ENCODE peak calls at places on chromosomes 4 and X, in eight cellular contexts. W is endothelial cell of umbilical vein; K is GM12865; Z is AG04450; T is MCF 10A; F is dorsolateral prefrontal cortex; H is hepatocyte; U is CD8-positive, alpha-beta T cell. Y is an unnamed sample.

GRCh38 chr4:112982677-112983076 is 66.8 kb upstream of the ANK2 start:
- DNase-seq in W (no peak), K (no peak), Z (no peak), T (no peak), F (no peak), H (no peak), U (no peak), Y (no peak)

GRCh38 chr4:47551682-47552081 is 66.6 kb downstream of the ATP10D start:
- DNase-seq in W (no peak), K (no peak), Z (no peak), T (no peak), F (no peak), H (no peak), U (no peak), Y (no peak)

GRCh38 chr4:128163177-128164117 is 102.3 kb downstream of the LARP1B start:
- DNase-seq in W (peak), K (no peak), Z (peak), T (peak), F (no peak), H (peak), U (no peak), Y (no peak)

GRCh38 chr4:123361195-123361861 is 35.3 kb upstream of the SPRY1 start:
- DNase-seq in W (peak), K (no peak), Z (peak), T (peak), F (peak), H (peak), U (no peak), Y (no peak)

GRCh38 chr4:15895517-15895916 is 43.0 kb downstream of the FGFBP1 start:
- DNase-seq in W (no peak), K (no peak), Z (no peak), T (no peak), F (no peak), H (no peak), U (no peak), Y (no peak)

GRCh38 chr4:183905593-183906485 is 732 bp downstream of the STOX2 start:
- DNase-seq in W (peak), K (no peak), Z (no peak), T (no peak), F (peak), H (peak), U (no peak), Y (no peak)

GRCh38 chr4:87975466-87975865 is at the start of gene SPP1:
- DNase-seq in W (no peak), K (peak), Z (no peak), T (peak), F (peak), H (peak), U (no peak), Y (no peak)

GRCh38 chrX:16113978-16114554 is 9.3 kb upstream of the GRPR start:
- DNase-seq in W (no peak), K (no peak), Z (no peak), T (no peak), F (no peak), H (no peak), U (no peak), Y (no peak)

GRCh38 chr4:168832746-168833575 is 177.1 kb downstream of the CBR4 start:
- DNase-seq in W (peak), K (no peak), Z (no peak), T (peak), F (peak), H (peak), U (no peak), Y (no peak)

GRCh38 chrX:455673-456072 is 69.0 kb upstream of the PPP2R3B start:
- DNase-seq in W (no peak), K (no peak), Z (no peak), T (no peak), F (no peak), H (no peak), U (no peak), Y (no peak)

GRCh38 chr4:120672558-120673147 is 249.9 kb downstream of the PRDM5 start:
- DNase-seq in W (no peak), K (no peak), Z (no peak), T (no peak), F (no peak), H (no peak), U (no peak), Y (no peak)

GRCh38 chr4:109465065-109465464 is 31.4 kb downstream of the SEC24B start:
- DNase-seq in W (no peak), K (no peak), Z (no peak), T (peak), F (peak), H (no peak), U (no peak), Y (no peak)

GRCh38 chr4:83112239-83112638 is 2.3 kb downstream of the PLAC8 start:
- DNase-seq in W (no peak), K (peak), Z (no peak), T (no peak), F (no peak), H (no peak), U (no peak), Y (no peak)

GRCh38 chrX:18210470-18210869 is 10.2 kb downstream of the BEND2 start:
- DNase-seq in W (no peak), K (no peak), Z (no peak), T (no peak), F (no peak), H (no peak), U (no peak), Y (no peak)

GRCh38 chrX:7318246-7318645 is 170.3 kb upstream of the PUDP start:
- DNase-seq in W (no peak), K (no peak), Z (no peak), T (peak), F (no peak), H (no peak), U (no peak), Y (no peak)

GRCh38 chr4:105092356-105092755 is 54.3 kb upstream of the TET2 start:
- DNase-seq in W (peak), K (no peak), Z (peak), T (peak), F (no peak), H (peak), U (no peak), Y (no peak)

GRCh38 chr4:92235741-92236140 is 68.0 kb upstream of the GRID2 start:
- DNase-seq in W (no peak), K (no peak), Z (no peak), T (no peak), F (no peak), H (no peak), U (no peak), Y (no peak)

GRCh38 chrX:10017866-10018265 is 50.7 kb downstream of the CLDN34 start:
- DNase-seq in W (peak), K (no peak), Z (no peak), T (peak), F (no peak), H (peak), U (no peak), Y (no peak)

GRCh38 chrX:154354516-154354915 is 19.9 kb downstream of the FLNA start:
- DNase-seq in W (no peak), K (no peak), Z (no peak), T (no peak), F (no peak), H (no peak), U (no peak), Y (no peak)

GRCh38 chrX:103754401-103754800 is 22.2 kb upstream of the PLP1 start:
- DNase-seq in W (no peak), K (no peak), Z (no peak), T (no peak), F (no peak), H (no peak), U (no peak), Y (no peak)

GRCh38 chr4:123953556-123953955 is 557.0 kb downstream of the SPRY1 start:
- DNase-seq in W (no peak), K (no peak), Z (no peak), T (no peak), F (no peak), H (no peak), U (no peak), Y (no peak)

GRCh38 chrX:84216406-84216805 is 28.4 kb upstream of the RPS6KA6 start:
- DNase-seq in W (no peak), K (no peak), Z (no peak), T (no peak), F (no peak), H (no peak), U (no peak), Y (no peak)

GRCh38 chrX:85084770-85085393 is 81.2 kb downstream of the APOOL start:
- DNase-seq in W (peak), K (peak), Z (peak), T (peak), F (peak), H (peak), U (no peak), Y (no peak)

GRCh38 chrX:140572724-140573123 is 67.9 kb upstream of the SOX3 start:
- DNase-seq in W (no peak), K (peak), Z (no peak), T (peak), F (peak), H (peak), U (no peak), Y (no peak)

GRCh38 chr4:52646726-52647125 is 12.4 kb downstream of the USP46 start:
- DNase-seq in W (no peak), K (no peak), Z (no peak), T (no peak), F (no peak), H (no peak), U (no peak), Y (no peak)

GRCh38 chr4:52643190-52643589 is 15.9 kb downstream of the USP46 start:
- DNase-seq in W (no peak), K (no peak), Z (no peak), T (no peak), F (no peak), H (no peak), U (no peak), Y (no peak)

GRCh38 chr4:52643846-52644245 is 15.3 kb downstream of the USP46 start:
- DNase-seq in W (peak), K (peak), Z (peak), T (peak), F (peak), H (peak), U (no peak), Y (no peak)

GRCh38 chr4:52646096-52646495 is 13.0 kb downstream of the USP46 start:
- DNase-seq in W (no peak), K (no peak), Z (no peak), T (no peak), F (no peak), H (no peak), U (no peak), Y (no peak)

DNA sequence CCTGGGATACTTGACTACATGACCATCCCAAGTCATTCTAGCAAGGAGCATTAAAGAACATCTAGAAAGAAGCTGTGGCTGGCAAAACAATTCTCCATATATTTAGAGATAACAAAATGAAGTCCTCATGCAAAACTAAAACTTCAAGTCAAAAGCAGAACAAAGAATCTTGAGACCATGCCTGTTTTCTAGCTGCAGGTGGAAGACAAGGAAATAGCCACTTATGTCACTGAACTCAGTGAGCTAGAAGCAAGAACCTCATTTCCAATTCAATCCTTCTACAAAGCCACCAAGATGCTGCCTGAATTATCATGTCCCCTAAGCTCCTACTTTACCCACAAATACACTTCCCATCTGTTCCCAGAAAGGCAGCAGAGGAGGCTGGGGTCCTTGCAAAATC is 13.8 kb downstream of the USP46 start:
- DNase-seq in W (no peak), K (peak), Z (no peak), T (no peak), F (no peak), H (no peak), U (no peak), Y (no peak)
- TF ChIP-seq CTCF in W (no peak), K (no peak), Z (no peak), T (no peak), F (no peak), H (no peak), U (no peak), Y (no peak)

GRCh38 chr4:93786149-93786548 is 42.4 kb upstream of the ATOH1 start:
- DNase-seq in W (no peak), K (no peak), Z (no peak), T (no peak), F (no peak), H (no peak), U (no peak), Y (no peak)

GRCh38 chr4:93791570-93792195 is 36.9 kb upstream of the ATOH1 start:
- DNase-seq in W (peak), K (peak), Z (peak), T (peak), F (peak), H (peak), U (no peak), Y (peak)

DNA sequence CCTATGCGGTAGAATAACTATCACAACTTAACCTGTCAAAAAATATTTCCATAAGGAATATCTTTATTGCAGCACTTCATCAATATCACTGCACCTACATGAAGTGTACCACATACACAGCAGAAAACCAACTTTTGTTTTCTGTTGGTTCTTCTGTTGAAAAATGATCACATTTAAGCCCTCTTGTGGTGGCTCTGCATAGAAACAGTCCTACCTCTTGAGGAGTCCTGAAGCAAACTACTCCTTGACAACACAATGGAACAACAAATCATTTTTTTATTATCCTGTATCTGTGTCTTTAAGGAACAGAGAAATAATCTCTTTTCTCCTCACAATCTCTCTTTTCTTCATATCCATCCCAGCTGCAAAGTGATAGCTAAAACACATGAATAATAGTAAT is 39.8 kb upstream of the ATOH1 start:
- DNase-seq in W (peak), K (peak), Z (no peak), T (peak), F (no peak), H (peak), U (no peak), Y (no peak)
- TF ChIP-seq CTCF in W (peak), K (peak), Z (peak), T (peak), F (peak), H (peak), U (no peak), Y (no peak)

DNA sequence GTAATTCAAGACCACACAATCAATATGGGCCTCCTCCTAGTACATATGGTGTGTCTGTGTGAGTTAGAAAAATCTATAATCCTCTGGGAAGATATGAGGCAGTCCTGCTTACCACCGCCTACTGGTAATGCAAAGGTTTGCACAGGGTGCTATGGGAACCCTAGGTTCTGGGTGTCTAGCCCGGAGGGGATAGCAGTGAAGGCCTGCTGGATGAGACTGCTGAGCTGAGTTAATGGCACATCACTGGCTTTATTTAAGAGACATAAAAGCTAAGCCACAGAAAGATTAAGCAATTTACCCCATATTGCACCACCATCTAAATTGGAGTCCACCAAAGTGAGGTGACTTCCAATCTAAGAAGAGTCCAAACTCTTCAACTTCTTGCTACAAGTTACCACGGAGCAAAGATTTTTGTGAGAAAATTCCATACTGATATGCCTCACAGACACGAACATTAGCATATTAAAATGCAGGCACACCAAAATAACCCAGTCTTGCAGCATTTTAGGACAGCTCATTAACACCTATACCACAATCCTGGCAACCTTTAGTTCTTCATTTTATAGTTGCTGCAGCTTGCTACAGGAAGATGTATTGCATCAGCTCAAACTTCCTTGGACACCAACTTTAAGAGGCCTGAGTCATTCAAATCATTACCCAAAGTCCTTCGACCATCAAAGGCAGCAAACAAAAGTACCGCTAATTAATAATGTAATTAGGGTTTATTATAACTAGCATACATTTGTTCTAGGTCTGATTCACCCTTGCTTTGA is 13.7 kb downstream of the DGKK start:
- DNase-seq in W (no peak), K (no peak), Z (no peak), T (peak), F (no peak), H (no peak), U (no peak), Y (no peak)
- TF ChIP-seq CTCF in W (no peak), K (no peak), Z (no peak), T (no peak), F (no peak), H (no peak), U (no peak), Y (no peak)

DNA sequence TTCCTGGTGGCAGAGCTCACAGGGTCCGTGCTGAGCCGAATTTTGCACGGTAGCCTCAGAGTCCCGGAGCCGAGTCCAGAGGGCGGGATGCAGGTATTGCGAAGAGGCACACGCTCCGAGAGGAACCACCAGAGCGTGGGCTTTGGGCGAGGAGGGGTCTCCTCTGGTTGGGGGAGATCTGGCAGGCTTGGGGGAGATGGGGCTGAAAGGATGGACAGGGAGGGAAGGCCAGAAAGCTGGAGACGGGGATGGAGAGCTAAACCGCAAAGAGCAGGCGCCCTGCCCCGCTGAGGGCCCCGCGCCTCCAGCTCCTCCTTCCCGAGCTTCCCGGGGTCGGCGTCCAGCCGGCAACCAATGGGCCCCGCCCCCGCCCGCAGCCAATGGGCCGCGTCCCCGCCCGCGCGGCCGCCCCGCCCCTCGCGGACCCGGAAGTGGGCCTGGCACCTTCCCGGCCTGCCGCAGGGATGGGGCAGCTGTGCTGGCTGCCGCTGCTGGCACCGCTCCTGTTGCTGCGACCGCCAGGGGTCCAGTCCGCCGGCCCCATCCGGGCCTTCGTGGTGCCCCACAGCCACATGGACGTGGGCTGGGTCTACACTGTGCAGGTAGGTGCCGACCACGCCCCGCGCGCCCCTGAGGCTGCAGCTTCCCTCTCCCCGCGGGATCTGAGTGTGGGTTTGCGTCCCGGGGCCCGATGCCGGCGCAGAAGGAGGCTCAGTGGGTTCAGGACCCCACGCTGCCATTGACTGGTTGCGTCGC is at the start of gene MAN2B2:
- DNase-seq in W (peak), K (peak), Z (peak), T (peak), F (peak), H (peak), U (peak), Y (peak)
- TF ChIP-seq CTCF in W (peak), K (no peak), Z (no peak), T (no peak), F (peak), H (no peak), U (no peak), Y (no peak)

GRCh38 chr4:28247805-28248204 is 1387.2 kb downstream of the STIM2 start:
- DNase-seq in W (no peak), K (no peak), Z (no peak), T (peak), F (no peak), H (no peak), U (no peak), Y (no peak)
- TF ChIP-seq CTCF in W (no peak), K (no peak), Z (no peak), T (no peak), F (no peak), H (no peak), U (no peak), Y (no peak)

GRCh38 chr4:8177956-8178355 is 19.3 kb upstream of the ABLIM2 start:
- DNase-seq in W (no peak), K (no peak), Z (no peak), T (no peak), F (no peak), H (no peak), U (no peak), Y (no peak)

GRCh38 chr4:8175686-8176085 is 17.1 kb upstream of the ABLIM2 start:
- DNase-seq in W (no peak), K (peak), Z (no peak), T (no peak), F (no peak), H (no peak), U (no peak), Y (no peak)

GRCh38 chr4:8174970-8175369 is 16.4 kb upstream of the ABLIM2 start:
- DNase-seq in W (no peak), K (no peak), Z (no peak), T (no peak), F (no peak), H (no peak), U (no peak), Y (no peak)

GRCh38 chr4:8177544-8177943 is 18.9 kb upstream of the ABLIM2 start:
- DNase-seq in W (no peak), K (no peak), Z (no peak), T (no peak), F (no peak), H (no peak), U (no peak), Y (no peak)

DNA sequence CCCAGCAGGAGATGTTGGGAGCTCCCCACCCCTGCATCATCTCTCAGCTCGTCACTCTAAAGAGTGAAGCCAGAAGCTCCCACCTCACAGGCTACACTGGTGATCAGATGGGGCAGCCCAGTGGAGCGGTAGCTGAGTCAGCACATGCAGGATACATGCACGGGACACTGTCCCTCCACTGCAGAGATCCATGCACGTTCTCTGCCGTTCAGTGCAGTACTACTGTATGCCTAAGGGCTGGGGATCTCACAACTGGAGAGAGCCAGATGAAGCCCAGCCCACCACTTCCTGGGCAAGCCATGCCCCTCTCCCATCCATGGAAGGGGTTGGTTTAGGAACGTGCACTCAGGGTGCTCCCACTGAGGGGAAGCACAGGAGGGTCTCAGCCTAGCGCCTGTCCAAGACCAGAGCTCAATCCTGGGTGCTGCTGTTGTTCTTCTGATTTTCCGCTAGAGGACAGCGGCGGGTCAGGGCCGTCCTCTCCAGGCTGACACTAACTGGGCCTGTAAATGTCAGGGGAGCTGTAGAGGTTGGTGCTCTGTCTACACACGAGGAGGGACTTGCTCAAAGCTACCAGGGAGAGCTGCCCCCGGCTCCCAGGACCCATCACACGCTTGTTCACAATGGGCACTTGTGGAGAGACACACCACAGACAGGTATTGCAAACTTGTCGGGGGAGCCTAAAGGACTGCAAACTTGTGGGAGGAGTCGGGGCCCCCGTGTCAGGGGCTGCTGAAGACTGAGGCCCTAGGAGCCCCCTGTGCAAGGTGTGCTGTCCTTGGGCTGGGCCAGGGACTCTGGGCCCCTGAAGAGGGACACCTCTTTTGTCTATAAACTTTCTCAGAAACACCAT is 18.2 kb upstream of the ABLIM2 start:
- DNase-seq in W (peak), K (peak), Z (no peak), T (peak), F (no peak), H (peak), U (peak), Y (no peak)
- TF ChIP-seq CTCF in W (peak), K (peak), Z (peak), T (peak), F (peak), H (peak), U (peak), Y (no peak)

GRCh38 chr4:26028793-26029511 is 114.9 kb downstream of the SMIM20 start:
- DNase-seq in W (peak), K (peak), Z (peak), T (no peak), F (peak), H (peak), U (peak), Y (no peak)
- TF ChIP-seq CTCF in W (peak), K (peak), Z (peak), T (peak), F (peak), H (peak), U (peak), Y (no peak)